ENCODE peak calls at places on chromosomes 6 and 20, in seven cellular contexts. V, T, G, Z, Q, I and M are unnamed samples.

GRCh38 chr6:82144007-82144851 is 103.3 kb downstream of the IBTK start:
- DNase-seq in V (no peak), T (peak; percentile 27), G (peak; percentile 51), Z (peak; percentile 98), Q (peak; percentile 89), I (peak; percentile 85), M (peak; percentile 81)

GRCh38 chr20:10857362-10858070 is 183.7 kb upstream of the JAG1 start:
- DNase-seq in V (no peak), T (no peak), G (no peak), Z (peak; percentile 91), Q (peak; percentile 58), I (peak; percentile 87), M (peak; percentile 91)

GRCh38 chr6:145715426-145715825 is 19.9 kb downstream of the EPM2A start:
- DNase-seq in V (no peak), T (no peak), G (no peak), Z (no peak), Q (no peak), I (no peak), M (no peak)

GRCh38 chr6:53795254-53795701 is 473 bp downstream of the LRRC1 start:
- DNase-seq in V (peak; percentile 54), T (no peak), G (peak; percentile 36), Z (no peak), Q (peak; percentile 38), I (no peak), M (no peak)

GRCh38 chr6:102812242-102812641 is 1418.7 kb downstream of the GRIK2 start:
- DNase-seq in V (no peak), T (no peak), G (peak; percentile 35), Z (no peak), Q (peak; percentile 87), I (no peak), M (no peak)

GRCh38 chr20:2165871-2166270 is 64.2 kb downstream of the STK35 start:
- DNase-seq in V (no peak), T (no peak), G (no peak), Z (no peak), Q (no peak), I (no peak), M (no peak)

GRCh38 chr6:42745083-42745637 is 743 bp downstream of the TBCC start:
- DNase-seq in V (peak; percentile 45), T (peak; percentile 44), G (no peak), Z (peak; percentile 43), Q (no peak), I (peak; percentile 39), M (no peak)

GRCh38 chr20:23641936-23642751 is 4.4 kb upstream of the CST3 start:
- DNase-seq in V (no peak), T (no peak), G (peak; percentile 97), Z (peak; percentile 72), Q (peak; percentile 75), I (peak; percentile 58), M (peak; percentile 62)

GRCh38 chr6:148404456-148405022 is 61.9 kb downstream of the SASH1 start:
- DNase-seq in V (peak; percentile 41), T (peak; percentile 16), G (no peak), Z (no peak), Q (no peak), I (no peak), M (no peak)

GRCh38 chr6:101365181-101365580 is 28.3 kb upstream of the GRIK2 start:
- DNase-seq in V (no peak), T (no peak), G (no peak), Z (no peak), Q (no peak), I (no peak), M (no peak)

GRCh38 chr6:31729515-31729978 is 448 bp upstream of the DDAH2 start:
- DNase-seq in V (peak; percentile 98), T (peak; percentile 97), G (peak; percentile 78), Z (peak; percentile 83), Q (peak; percentile 82), I (peak; percentile 90), M (peak; percentile 93)

GRCh38 chr6:17015551-17016381 is 86.1 kb upstream of the STMND1 start:
- DNase-seq in V (peak; percentile 67), T (no peak), G (no peak), Z (peak; percentile 21), Q (no peak), I (peak; percentile 59), M (peak; percentile 31)

GRCh38 chr20:36538026-36538764 is 3.1 kb upstream of the MYL9 start:
- DNase-seq in V (no peak), T (no peak), G (no peak), Z (peak; percentile 65), Q (no peak), I (peak; percentile 86), M (no peak)

GRCh38 chr20:58973179-58973578 is 7.9 kb upstream of the NELFCD start:
- DNase-seq in V (no peak), T (no peak), G (no peak), Z (no peak), Q (no peak), I (no peak), M (no peak)

GRCh38 chr6:45982280-45983036 is 33.2 kb downstream of the CLIC5 start:
- DNase-seq in V (no peak), T (no peak), G (no peak), Z (no peak), Q (peak; percentile 52), I (no peak), M (no peak)

GRCh38 chr20:38723069-38723981 is 961 bp upstream of the SLC32A1 start:
- DNase-seq in V (peak; percentile 61), T (peak; percentile 57), G (no peak), Z (peak; percentile 35), Q (no peak), I (no peak), M (no peak)
- TF ChIP-seq EZH2 in V (peak; percentile 98), T (peak; percentile 95), G (no peak), Z (peak; percentile 61), Q (no peak), I (peak; percentile 41), M (peak; percentile 29)

DNA sequence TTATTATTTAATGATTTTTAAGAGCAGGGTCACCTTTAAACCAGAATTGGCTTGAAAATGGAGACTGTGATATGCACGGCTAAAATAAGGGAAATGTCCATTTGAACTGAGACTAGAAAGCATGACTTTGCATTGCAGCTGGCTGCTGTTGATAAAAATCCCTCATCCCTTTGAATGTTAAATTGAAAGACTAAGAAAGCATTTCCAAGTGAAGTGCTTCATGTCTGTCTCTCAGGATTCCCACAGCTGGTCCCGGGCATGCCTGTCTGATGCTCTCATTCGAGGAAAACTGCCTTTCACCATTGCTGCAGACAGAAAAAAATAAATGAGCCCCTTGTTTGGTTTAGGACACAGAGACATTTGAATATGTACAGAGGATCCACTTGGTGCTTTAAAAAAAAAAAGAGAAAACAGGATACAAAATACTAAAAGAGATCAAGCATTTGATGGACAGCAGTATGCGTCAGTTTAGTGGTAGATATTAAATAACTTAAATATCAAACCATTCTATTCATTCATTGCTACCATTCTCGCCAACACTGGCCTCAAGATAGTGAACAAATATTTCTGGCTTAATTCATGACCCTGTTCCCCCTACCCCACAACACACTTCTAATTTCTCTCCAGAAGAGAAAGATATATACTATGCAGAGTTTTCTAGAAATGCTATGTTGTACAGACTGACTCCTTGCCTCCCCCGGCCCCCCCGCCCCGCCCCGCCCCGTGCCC is 55.0 kb downstream of the TBC1D7 start:
- DNase-seq in V (no peak), T (no peak), G (no peak), Z (peak; percentile 26), Q (no peak), I (no peak), M (no peak)
- TF ChIP-seq EZH2 in V (no peak), T (no peak), G (no peak), Z (no peak), Q (no peak), I (no peak), M (no peak)

GRCh38 chr6:159170999-159171712 is 2.0 kb downstream of the FNDC1 start:
- DNase-seq in V (no peak), T (peak; percentile 22), G (no peak), Z (peak; percentile 91), Q (peak; percentile 19), I (no peak), M (peak; percentile 20)

GRCh38 chr6:159169557-159170332 is 545 bp downstream of the FNDC1 start:
- DNase-seq in V (peak; percentile 86), T (peak; percentile 75), G (no peak), Z (peak; percentile 61), Q (no peak), I (peak; percentile 2), M (peak; percentile 76)

GRCh38 chr6:159170333-159170672 is 1.1 kb downstream of the FNDC1 start:
- DNase-seq in V (no peak), T (no peak), G (no peak), Z (peak; percentile 58), Q (no peak), I (no peak), M (no peak)

GRCh38 chr6:159169193-159169555 is at the start of gene FNDC1:
- DNase-seq in V (peak; percentile 75), T (peak; percentile 84), G (no peak), Z (no peak), Q (no peak), I (no peak), M (peak; percentile 84)

DNA sequence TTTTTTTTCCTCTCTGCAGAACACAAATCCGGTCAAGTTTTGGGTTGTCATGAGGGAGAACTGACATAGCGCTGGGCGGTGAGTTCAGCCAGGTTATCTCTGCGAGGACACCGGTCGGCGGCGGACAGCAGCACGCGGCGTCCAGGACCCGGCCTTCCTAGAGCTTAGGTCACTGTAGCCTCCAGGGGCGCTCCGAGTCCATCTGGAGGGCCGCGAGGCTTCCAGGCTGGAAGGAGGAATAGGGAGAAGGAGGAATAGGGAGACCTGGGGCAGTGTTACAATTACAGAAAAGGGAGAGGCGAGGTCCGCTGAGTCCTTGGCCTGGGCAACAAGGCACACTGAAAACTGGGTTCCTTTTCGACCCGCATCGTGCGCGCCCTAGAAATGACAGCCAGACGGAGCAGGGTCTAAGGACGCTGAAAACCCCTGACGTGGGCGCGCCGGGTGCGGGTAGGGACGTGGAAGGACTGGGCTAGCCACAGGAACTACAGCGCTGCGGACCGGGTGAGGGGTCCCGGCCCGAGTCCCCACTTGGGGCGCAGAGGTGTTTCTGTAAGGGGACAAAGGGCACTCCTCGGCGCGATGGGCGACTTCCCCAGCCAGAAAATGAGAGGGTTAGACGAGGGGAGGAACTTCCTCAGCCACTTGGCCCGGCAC is 536 bp upstream of the FNDC1 start:
- DNase-seq in V (peak; percentile 91), T (peak; percentile 91), G (no peak), Z (peak; percentile 54), Q (no peak), I (peak; percentile 42), M (peak; percentile 83)
- TF ChIP-seq EZH2 in V (peak; percentile 58), T (peak; percentile 62), G (no peak), Z (no peak), Q (no peak), I (peak; percentile 24), M (peak; percentile 64)

DNA sequence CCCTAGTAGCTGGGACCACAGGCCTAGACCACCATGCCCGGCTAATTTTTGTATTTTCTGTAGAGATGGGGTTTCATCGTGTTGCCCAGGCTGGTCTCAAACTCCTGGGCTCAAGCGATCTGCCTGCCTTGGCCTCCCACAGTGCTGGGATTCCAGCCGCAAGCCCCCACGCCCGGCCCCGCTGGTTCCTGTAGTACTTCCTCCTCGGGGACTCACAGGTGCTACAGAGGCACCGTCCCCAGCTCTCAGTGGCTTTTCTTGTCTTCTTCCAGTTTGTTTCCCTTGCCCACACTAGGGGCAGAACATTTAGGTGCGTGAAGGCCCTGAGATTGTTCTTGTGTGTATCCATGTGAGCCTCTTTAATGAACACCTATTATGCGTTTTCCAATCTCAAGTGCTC is 773 bp upstream of the ZBP1 start:
- DNase-seq in V (no peak), T (no peak), G (no peak), Z (no peak), Q (no peak), I (no peak), M (no peak)
- TF ChIP-seq EZH2 in V (no peak), T (no peak), G (no peak), Z (no peak), Q (no peak), I (no peak), M (no peak)